ENCODE peak calls at places on chromosomes 12 and 14, in four cellular contexts. B, F, I and A are unnamed samples.

GRCh38 chr12:63917477-63917862 is 73.0 kb downstream of the SRGAP1 start:
- DNase-seq in B (no peak), F (no peak), I (no peak), A (no peak)

GRCh38 chr12:76259660-76260389 is 88.4 kb downstream of the BBS10 start:
- DNase-seq in B (no peak), F (no peak), I (no peak), A (no peak)

GRCh38 chr12:52806821-52807543 is 6.9 kb downstream of the KRT4 start:
- DNase-seq in B (no peak), F (no peak), I (no peak), A (no peak)

GRCh38 chr12:20946732-20947131 is 136.2 kb downstream of the SLCO1B3 start:
- DNase-seq in B (peak), F (peak), I (peak), A (peak)

GRCh38 chr14:59320771-59321170 is 132.3 kb downstream of the DAAM1 start:
- DNase-seq in B (no peak), F (no peak), I (no peak), A (no peak)

GRCh38 chr14:49853572-49854375 is 1.2 kb upstream of the NEMF start:
- DNase-seq in B (peak), F (peak), I (no peak), A (peak)

GRCh38 chr12:6078378-6079083 is 45.9 kb downstream of the VWF start:
- DNase-seq in B (no peak), F (no peak), I (no peak), A (no peak)

GRCh38 chr12:57242691-57243454 is 8.1 kb downstream of the STAC3 start:
- DNase-seq in B (peak), F (peak), I (peak), A (peak)

GRCh38 chr12:104350211-104350908 is 46.8 kb downstream of the EID3 start:
- DNase-seq in B (no peak), F (no peak), I (no peak), A (no peak)

GRCh38 chr14:23953464-23954278 is at the start of gene DHRS4:
- DNase-seq in B (peak), F (peak), I (peak), A (peak)

GRCh38 chr14:90287791-90288190 is 31.4 kb downstream of the PSMC1 start:
- DNase-seq in B (no peak), F (no peak), I (no peak), A (no peak)

GRCh38 chr12:2984698-2985097 is 25.5 kb downstream of the TEAD4 start:
- DNase-seq in B (no peak), F (no peak), I (no peak), A (no peak)
- TF ChIP-seq ELF4 in B (no peak), F (no peak), I (no peak), A (no peak)

DNA sequence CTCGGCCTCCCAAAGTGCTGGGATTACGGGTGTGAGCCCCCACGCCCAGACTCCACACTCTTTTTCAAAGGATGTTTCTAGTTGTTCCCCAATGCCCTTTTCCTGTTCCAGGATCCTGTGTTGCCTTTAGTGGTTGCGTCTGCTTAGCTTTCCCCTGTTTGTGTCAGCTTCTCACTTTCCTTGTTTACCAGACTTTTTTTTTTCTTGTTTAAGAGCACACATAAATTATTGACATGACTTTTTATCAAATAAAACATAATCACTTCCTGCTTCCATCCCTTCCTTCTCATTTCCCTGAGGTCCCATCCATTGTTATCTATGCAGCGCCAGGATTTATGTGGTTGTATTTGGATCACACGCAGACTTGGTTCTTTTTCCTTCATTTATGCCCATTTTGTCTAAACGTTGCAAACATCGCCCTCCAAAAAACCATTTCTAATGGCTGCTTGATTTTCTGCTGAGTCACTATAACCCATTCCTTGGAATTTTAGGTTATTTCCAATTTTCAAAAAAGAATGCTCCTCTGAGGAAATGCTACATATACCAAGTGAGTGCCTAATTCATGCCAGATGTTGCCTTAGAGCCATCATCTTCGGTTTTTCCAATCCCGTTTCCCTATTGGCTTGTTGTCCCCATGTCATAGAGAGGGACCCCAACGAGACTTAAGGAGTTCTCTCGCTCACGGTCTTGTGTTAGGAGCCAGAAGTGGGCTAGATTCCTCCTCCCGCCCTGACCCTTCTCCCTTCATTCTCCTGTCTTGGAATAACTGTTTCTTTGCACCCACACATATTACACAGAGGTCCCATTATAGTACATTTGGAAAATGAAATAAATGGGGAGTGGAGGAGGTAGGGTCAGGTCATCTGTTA is 13.5 kb upstream of the CYP46A1 start:
- DNase-seq in B (no peak), F (no peak), I (no peak), A (no peak)
- TF ChIP-seq ELF4 in B (no peak), F (no peak), I (no peak), A (no peak)

GRCh38 chr14:105910426-105910825 is 384.0 kb downstream of the TMEM121 start:
- DNase-seq in B (no peak), F (no peak), I (no peak), A (no peak)
- TF ChIP-seq ELF4 in B (no peak), F (no peak), I (no peak), A (no peak)

GRCh38 chr14:74988993-74989392 is 13.7 kb upstream of the EIF2B2 start:
- DNase-seq in B (no peak), F (no peak), I (no peak), A (no peak)

GRCh38 chr14:74984241-74985027 is 18.3 kb upstream of the EIF2B2 start:
- DNase-seq in B (no peak), F (peak), I (no peak), A (no peak)

GRCh38 chr14:74985028-74985310 is 17.8 kb upstream of the EIF2B2 start:
- DNase-seq in B (no peak), F (no peak), I (no peak), A (no peak)

GRCh38 chr14:74985806-74986205 is 16.9 kb upstream of the EIF2B2 start:
- DNase-seq in B (no peak), F (no peak), I (no peak), A (no peak)

DNA sequence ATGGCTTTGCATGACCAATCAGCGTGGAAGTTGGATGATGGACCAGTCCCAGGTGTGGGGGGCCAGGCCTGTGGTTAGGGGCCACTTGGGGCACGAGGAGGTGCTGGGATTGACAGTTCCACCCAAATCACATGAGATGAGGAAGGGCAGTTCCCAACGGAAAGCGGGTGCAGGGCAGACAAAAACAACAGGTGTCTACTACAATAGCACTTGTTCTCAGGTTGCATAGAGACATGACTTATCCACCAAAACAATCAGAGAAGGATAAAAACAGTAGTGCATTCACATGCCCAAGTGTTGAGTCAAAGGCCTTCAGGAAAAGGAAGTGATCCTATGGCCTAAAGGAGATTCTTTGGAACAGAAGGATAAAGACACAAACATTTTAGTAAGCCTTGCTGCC is 14.6 kb upstream of the EIF2B2 start:
- DNase-seq in B (no peak), F (no peak), I (no peak), A (no peak)
- TF ChIP-seq ELF4 in B (no peak), F (no peak), I (no peak), A (no peak)

GRCh38 chr14:89121961-89122675 is 294.9 kb downstream of the FOXN3 start:
- DNase-seq in B (peak), F (no peak), I (no peak), A (no peak)
- TF ChIP-seq ELF4 in B (no peak), F (no peak), I (no peak), A (no peak)

DNA sequence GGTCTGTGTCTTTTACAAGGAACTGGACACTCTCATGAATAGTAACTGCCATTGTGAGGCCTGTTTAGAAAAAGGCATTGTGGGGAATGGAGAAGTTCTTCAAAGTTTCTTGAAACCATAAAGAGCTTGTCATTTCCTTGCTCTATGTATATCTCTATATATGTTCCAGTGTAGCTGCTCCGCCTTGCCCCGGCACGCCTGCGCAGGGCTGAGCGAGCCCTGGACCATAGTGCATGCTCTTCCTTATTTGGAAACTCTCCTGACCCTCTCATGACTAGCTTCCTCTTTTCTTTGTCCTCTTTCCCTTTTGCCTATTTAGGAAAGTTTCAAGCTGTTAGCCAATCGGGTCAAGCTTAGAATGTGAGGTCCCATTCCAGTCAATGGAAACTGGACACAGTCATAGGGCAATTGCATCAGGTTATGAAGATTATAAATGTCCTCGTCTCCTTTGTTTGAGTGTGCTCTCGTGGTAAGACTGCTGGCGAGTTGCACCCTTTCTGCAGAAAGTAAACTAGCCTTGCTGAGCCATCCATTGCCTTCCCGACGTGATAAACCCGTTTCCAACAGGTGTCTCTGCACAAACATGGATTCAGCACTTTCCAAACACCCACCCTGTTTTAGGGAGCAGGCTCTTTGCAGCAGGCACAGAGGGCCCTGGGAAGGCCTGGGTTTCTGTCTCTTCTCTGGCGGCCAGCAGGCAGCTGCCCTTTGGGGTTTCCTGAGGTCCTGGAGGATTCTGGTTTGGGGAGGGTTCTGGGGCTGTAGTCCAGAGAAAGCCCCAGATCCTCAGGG is 30.9 kb downstream of the CCDC92 start:
- DNase-seq in B (no peak), F (no peak), I (no peak), A (no peak)
- TF ChIP-seq ELF4 in B (no peak), F (no peak), I (no peak), A (no peak)

GRCh38 chr12:30448038-30448437 is 247.6 kb downstream of the IPO8 start:
- DNase-seq in B (no peak), F (no peak), I (no peak), A (no peak)

GRCh38 chr12:30450226-30450625 is 245.4 kb downstream of the IPO8 start:
- DNase-seq in B (no peak), F (no peak), I (no peak), A (no peak)

GRCh38 chr12:30447061-30447750 is 248.5 kb downstream of the IPO8 start:
- DNase-seq in B (no peak), F (no peak), I (no peak), A (no peak)

GRCh38 chr12:30450872-30451271 is 244.8 kb downstream of the IPO8 start:
- DNase-seq in B (no peak), F (no peak), I (peak), A (no peak)
- TF ChIP-seq ELF4 in B (no peak), F (no peak), I (no peak), A (no peak)